ENCODE peak calls at places on chromosome 1, in ten cellular contexts. U, I, A, B, W, N, Z, Y, Q and G are unnamed samples.
A peak's percentile ranks its signal among the peaks of the same experiment; 100 is the strongest.

GRCh38 chr1:2499986-2500596 is 24.0 kb downstream of the PLCH2 start:
- DNase-seq in U (no peak), I (peak; percentile 25), A (no peak), B (no peak), W (no peak), N (peak; percentile 29), Z (no peak), Y (no peak), Q (no peak), G (no peak)

GRCh38 chr1:244224487-244225430 is 173.7 kb downstream of the ZBTB18 start:
- DNase-seq in U (no peak), I (no peak), A (no peak), B (no peak), W (no peak), N (no peak), Z (no peak), Y (no peak), Q (no peak), G (no peak)

GRCh38 chr1:212974735-212975606 is 24.6 kb downstream of the VASH2 start:
- DNase-seq in U (no peak), I (no peak), A (no peak), B (no peak), W (no peak), N (no peak), Z (no peak), Y (no peak), Q (no peak), G (no peak)

GRCh38 chr1:10152709-10153284 is 57.6 kb upstream of the KIF1B start:
- DNase-seq in U (peak; percentile 2), I (peak; percentile 17), A (peak; percentile 40), B (no peak), W (no peak), N (no peak), Z (no peak), Y (peak; percentile 72), Q (no peak), G (no peak)

GRCh38 chr1:206579747-206580437 is 32.4 kb downstream of the EIF2D start:
- DNase-seq in U (no peak), I (no peak), A (no peak), B (no peak), W (no peak), N (peak; percentile 79), Z (peak; percentile 89), Y (peak; percentile 91), Q (no peak), G (peak; percentile 86)

GRCh38 chr1:155834296-155834926 is 22.6 kb downstream of the GON4L start:
- DNase-seq in U (peak; percentile 45), I (no peak), A (no peak), B (no peak), W (no peak), N (no peak), Z (no peak), Y (peak; percentile 58), Q (no peak), G (no peak)

GRCh38 chr1:154534263-154534844 is 24.1 kb downstream of the UBE2Q1 start:
- DNase-seq in U (peak; percentile 65), I (peak; percentile 67), A (no peak), B (no peak), W (no peak), N (no peak), Z (no peak), Y (no peak), Q (peak; percentile 53), G (no peak)

GRCh38 chr1:29975036-29975694 is 738.8 kb downstream of the PTPRU start:
- DNase-seq in U (no peak), I (no peak), A (no peak), B (peak; percentile 19), W (no peak), N (peak; percentile 6), Z (no peak), Y (peak; percentile 46), Q (no peak), G (no peak)

GRCh38 chr1:203590559-203590958 is 36.1 kb upstream of the ATP2B4 start:
- DNase-seq in U (no peak), I (no peak), A (no peak), B (no peak), W (no peak), N (no peak), Z (no peak), Y (peak; percentile 74), Q (no peak), G (no peak)

GRCh38 chr1:224615861-224616760 is at the start of gene CNIH3:
- DNase-seq in U (peak; percentile 50), I (peak; percentile 67), A (peak; percentile 14), B (peak; percentile 90), W (no peak), N (peak; percentile 22), Z (peak; percentile 70), Y (peak; percentile 63), Q (no peak), G (peak; percentile 18)

GRCh38 chr1:20885121-20885520 is 98.0 kb upstream of the HP1BP3 start:
- DNase-seq in U (no peak), I (no peak), A (no peak), B (no peak), W (no peak), N (no peak), Z (no peak), Y (peak; percentile 9), Q (no peak), G (no peak)

GRCh38 chr1:63794927-63795326 is 21.1 kb downstream of the ROR1 start:
- DNase-seq in U (no peak), I (no peak), A (no peak), B (no peak), W (no peak), N (no peak), Z (no peak), Y (peak; percentile 49), Q (peak; percentile 18), G (no peak)